ENCODE peak calls at places on chromosomes 7 and 10, in seven cellular contexts. H is RWPE1, U is AG04450, A is heart left ventricle, R is WTC11, B is cardiac muscle cell, Y is fibroblast of mammary gland. C is an unnamed sample.

GRCh38 chr7:45060295-45060694 is 28.5 kb downstream of the NACAD start:
- DNase-seq in H (no peak), U (no peak), A (no peak), R (no peak), B (no peak), Y (no peak), C (no peak)

GRCh38 chr7:69610675-69611037 is 12.4 kb downstream of the AUTS2 start:
- DNase-seq in H (no peak), U (no peak), A (no peak), R (no peak), B (no peak), Y (no peak), C (no peak)

GRCh38 chr7:518630-519428 is 817 bp downstream of the PDGFA start:
- DNase-seq in H (no peak), U (no peak), A (peak), R (peak), B (peak), Y (peak), C (peak)

GRCh38 chr7:134034652-134035051 is 92.5 kb upstream of the LRGUK start:
- DNase-seq in H (no peak), U (no peak), A (no peak), R (no peak), B (no peak), Y (no peak), C (no peak)

GRCh38 chr7:119562839-119563238 is 710.1 kb upstream of the KCND2 start:
- DNase-seq in H (no peak), U (no peak), A (no peak), R (no peak), B (no peak), Y (no peak), C (no peak)

GRCh38 chr7:26760499-26760898 is 103.9 kb downstream of the SKAP2 start:
- DNase-seq in H (no peak), U (no peak), A (no peak), R (no peak), B (no peak), Y (no peak), C (no peak)

GRCh38 chr7:6160191-6160623 is 112.2 kb downstream of the CYTH3 start:
- DNase-seq in H (peak), U (peak), A (peak), R (peak), B (peak), Y (peak), C (peak)

GRCh38 chr7:29815181-29816105 is 9.1 kb downstream of the WIPF3 start:
- DNase-seq in H (no peak), U (no peak), A (no peak), R (no peak), B (no peak), Y (no peak), C (no peak)

GRCh38 chr7:102094311-102094710 is 192.4 kb upstream of the SH2B2 start:
- DNase-seq in H (no peak), U (no peak), A (no peak), R (no peak), B (no peak), Y (peak), C (no peak)

GRCh38 chr10:130169136-130169888 is 33.1 kb downstream of the GLRX3 start:
- DNase-seq in H (no peak), U (no peak), A (no peak), R (no peak), B (no peak), Y (no peak), C (no peak)

GRCh38 chr10:86311900-86312299 is 54.7 kb downstream of the GRID1 start:
- DNase-seq in H (no peak), U (no peak), A (no peak), R (no peak), B (no peak), Y (no peak), C (no peak)

GRCh38 chr7:148664319-148664718 is 34.4 kb upstream of the CUL1 start:
- DNase-seq in H (no peak), U (no peak), A (peak), R (no peak), B (no peak), Y (peak), C (no peak)

GRCh38 chr10:58842860-58843376 is 330.2 kb downstream of the BICC1 start:
- DNase-seq in H (no peak), U (no peak), A (no peak), R (no peak), B (no peak), Y (no peak), C (no peak)

GRCh38 chr10:68542046-68542445 is 14.7 kb upstream of the SLC25A16 start:
- DNase-seq in H (no peak), U (no peak), A (no peak), R (no peak), B (no peak), Y (peak), C (no peak)

GRCh38 chr10:129881641-129882040 is 82.4 kb downstream of the EBF3 start:
- DNase-seq in H (no peak), U (no peak), A (no peak), R (no peak), B (no peak), Y (no peak), C (no peak)

GRCh38 chr10:101301111-101301731 is 52.7 kb upstream of the BTRC start:
- DNase-seq in H (peak), U (peak), A (peak), R (peak), B (peak), Y (peak), C (no peak)
- TF ChIP-seq CTCF in H (no peak), U (peak), A (peak), R (peak), B (peak), Y (peak), C (peak)

DNA sequence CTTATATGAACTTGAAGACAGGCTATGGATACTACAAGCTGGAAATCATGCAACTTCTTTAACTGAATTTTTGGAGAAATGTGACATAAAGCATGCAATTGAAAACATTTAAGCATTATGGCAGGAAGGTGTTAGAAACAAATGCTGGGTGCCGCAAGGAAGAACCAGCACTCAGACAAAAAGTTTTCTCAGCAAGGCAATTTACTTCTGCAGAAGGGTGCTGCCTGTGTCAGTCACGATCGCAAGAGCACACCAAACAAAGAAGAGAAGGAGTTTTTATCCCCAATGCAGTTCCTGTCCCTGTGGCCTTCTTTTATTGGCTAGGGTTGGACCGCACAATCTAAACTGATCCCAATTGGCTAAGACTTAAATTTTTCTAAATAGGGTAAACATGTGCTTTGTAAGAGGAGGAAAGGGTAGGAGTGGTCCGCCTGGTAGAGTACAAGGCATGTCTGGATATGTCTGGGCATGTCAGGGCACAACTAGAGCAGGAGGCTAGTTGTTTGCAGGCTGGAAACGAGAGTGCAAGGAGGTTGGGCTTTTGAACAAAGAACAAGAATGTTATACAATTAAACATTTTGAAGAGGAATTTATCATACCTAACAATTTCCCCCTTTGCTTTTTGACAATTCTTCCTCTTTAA is 109.6 kb upstream of the FAM3C start:
- DNase-seq in H (no peak), U (no peak), A (no peak), R (no peak), B (no peak), Y (no peak), C (no peak)
- TF ChIP-seq CTCF in H (no peak), U (no peak), A (no peak), R (no peak), B (no peak), Y (no peak), C (no peak)

GRCh38 chr10:6498771-6499170 is 81.3 kb downstream of the PRKCQ start:
- DNase-seq in H (no peak), U (no peak), A (no peak), R (no peak), B (no peak), Y (peak), C (no peak)
- TF ChIP-seq CTCF in H (no peak), U (no peak), A (no peak), R (no peak), B (no peak), Y (no peak), C (no peak)

GRCh38 chr7:84291756-84292155 is 97.2 kb upstream of the SEMA3A start:
- DNase-seq in H (no peak), U (no peak), A (no peak), R (no peak), B (no peak), Y (no peak), C (no peak)
- TF ChIP-seq CTCF in H (no peak), U (no peak), A (no peak), R (no peak), B (no peak), Y (no peak), C (no peak)

C was measured in nephron progenitor cell.